ENCODE peak calls at places on chromosomes 6 and 20, in five cellular contexts. One of them, this sample, is unnamed. For H3K79me2, the result is how much of the 10 kb centered on the place peaks cover.

GRCh38 chr20:34065260-34065659 is 46.8 kb downstream of the EIF2S2 start:
- DNase-seq in HepG2: no peak
- DNase-seq in DND-41: no peak
- DNase-seq in GM23248: peak
- DNase-seq in neural progenitor cell: no peak
- DNase-seq in this sample: no peak

GRCh38 chr6:132648356-132648755 is 10.6 kb downstream of the TAAR1 start:
- DNase-seq in HepG2: no peak
- DNase-seq in neural progenitor cell: no peak
- DNase-seq in GM23248: peak
- DNase-seq in DND-41: peak
- DNase-seq in this sample: peak

GRCh38 chr6:20117474-20117873 is 94.8 kb downstream of the MBOAT1 start:
- DNase-seq in neural progenitor cell: no peak
- DNase-seq in HepG2: no peak
- DNase-seq in DND-41: no peak
- DNase-seq in GM23248: no peak
- DNase-seq in this sample: peak

GRCh38 chr20:19015890-19016465 is 196.5 kb upstream of the SLC24A3 start:
- DNase-seq in HepG2: no peak
- DNase-seq in DND-41: no peak
- DNase-seq in neural progenitor cell: no peak
- DNase-seq in GM23248: no peak
- DNase-seq in this sample: no peak

GRCh38 chr6:133610271-133610840 is 278.6 kb upstream of the TCF21 start:
- DNase-seq in neural progenitor cell: no peak
- DNase-seq in HepG2: no peak
- DNase-seq in GM23248: peak
- DNase-seq in DND-41: no peak
- DNase-seq in this sample: no peak

GRCh38 chr20:54228841-54229240 is 21.0 kb downstream of the PFDN4 start:
- DNase-seq in neural progenitor cell: no peak
- DNase-seq in HepG2: no peak
- DNase-seq in DND-41: no peak
- DNase-seq in GM23248: peak
- DNase-seq in this sample: peak

GRCh38 chr20:40101479-40102032 is 587.5 kb downstream of the MAFB start:
- DNase-seq in neural progenitor cell: no peak
- DNase-seq in DND-41: no peak
- DNase-seq in GM23248: no peak
- DNase-seq in HepG2: no peak
- DNase-seq in this sample: no peak

GRCh38 chr20:59932616-59933295 is 681 bp downstream of the SYCP2 start:
- DNase-seq in DND-41: no peak
- DNase-seq in HepG2: no peak
- DNase-seq in neural progenitor cell: no peak
- DNase-seq in GM23248: no peak
- DNase-seq in this sample: no peak

GRCh38 chr6:159979136-159979874 is 10.4 kb downstream of the IGF2R start:
- DNase-seq in GM23248: peak
- DNase-seq in DND-41: peak
- DNase-seq in HepG2: peak
- DNase-seq in neural progenitor cell: peak
- DNase-seq in this sample: peak

GRCh38 chr6:42452171-42453026 is 673 bp upstream of the TRERF1 start:
- DNase-seq in HepG2: no peak
- DNase-seq in DND-41: peak
- DNase-seq in neural progenitor cell: peak
- DNase-seq in GM23248: peak
- DNase-seq in this sample: no peak

GRCh38 chr6:167491403-167492095 is 166.7 kb downstream of the TTLL2 start:
- DNase-seq in GM23248: no peak
- DNase-seq in DND-41: no peak
- DNase-seq in neural progenitor cell: no peak
- DNase-seq in HepG2: no peak
- DNase-seq in this sample: no peak

GRCh38 chr6:141169419-141169818 is 963.3 kb upstream of the GJE1 start:
- DNase-seq in GM23248: peak
- DNase-seq in HepG2: no peak
- DNase-seq in neural progenitor cell: peak
- DNase-seq in DND-41: no peak
- DNase-seq in this sample: no peak

GRCh38 chr20:1003920-1004697 is 2.0 kb upstream of the RSPO4 start:
- DNase-seq in neural progenitor cell: no peak
- DNase-seq in GM23248: no peak
- DNase-seq in HepG2: peak
- DNase-seq in DND-41: no peak
- DNase-seq in this sample: no peak

GRCh38 chr6:41846666-41847237 is 48.4 kb downstream of the USP49 start:
- DNase-seq in GM23248: peak
- DNase-seq in neural progenitor cell: peak
- DNase-seq in DND-41: peak
- DNase-seq in HepG2: peak
- DNase-seq in this sample: peak

GRCh38 chr6:108564178-108564577 is 3.5 kb downstream of the FOXO3 start:
- DNase-seq in DND-41: no peak
- DNase-seq in HepG2: no peak
- DNase-seq in neural progenitor cell: no peak
- DNase-seq in GM23248: peak
- DNase-seq in this sample: peak

GRCh38 chr6:149169761-149170359 is 147.7 kb upstream of the TAB2 start:
- DNase-seq in HepG2: no peak
- DNase-seq in GM23248: peak
- DNase-seq in neural progenitor cell: no peak
- DNase-seq in DND-41: no peak
- DNase-seq in this sample: no peak

GRCh38 chr6:157035576-157035975 is 258.4 kb downstream of the ARID1B start:
- DNase-seq in GM23248: no peak
- DNase-seq in neural progenitor cell: no peak
- DNase-seq in DND-41: no peak
- DNase-seq in HepG2: no peak
- DNase-seq in this sample: no peak
- H3K79me2 ChIP-seq in GM23248: half or more
- H3K79me2 ChIP-seq in neural progenitor cell: half or more
- H3K79me2 ChIP-seq in DND-41: half or more
- H3K79me2 ChIP-seq in HepG2: under half
- H3K79me2 ChIP-seq in this sample: under half

GRCh38 chr20:47311967-47312681 is 44.4 kb downstream of the ZMYND8 start:
- DNase-seq in neural progenitor cell: no peak
- DNase-seq in HepG2: no peak
- DNase-seq in DND-41: no peak
- DNase-seq in GM23248: no peak
- DNase-seq in this sample: no peak
- H3K79me2 ChIP-seq in neural progenitor cell: half or more
- H3K79me2 ChIP-seq in HepG2: half or more
- H3K79me2 ChIP-seq in DND-41: half or more
- H3K79me2 ChIP-seq in GM23248: half or more
- H3K79me2 ChIP-seq in this sample: under half

GRCh38 chr20:3470627-3471396 is at the start of gene ATRN:
- DNase-seq in HepG2: peak
- DNase-seq in GM23248: peak
- DNase-seq in DND-41: peak
- DNase-seq in neural progenitor cell: peak
- DNase-seq in this sample: peak

GRCh38 chr20:3471397-3472021 is 691 bp downstream of the ATRN start:
- DNase-seq in HepG2: no peak
- DNase-seq in DND-41: no peak
- DNase-seq in neural progenitor cell: peak
- DNase-seq in GM23248: peak
- DNase-seq in this sample: no peak

GRCh38 chr20:3473944-3474343 is 3.1 kb downstream of the ATRN start:
- DNase-seq in GM23248: no peak
- DNase-seq in neural progenitor cell: no peak
- DNase-seq in DND-41: no peak
- DNase-seq in HepG2: no peak
- DNase-seq in this sample: no peak

GRCh38 chr20:3472105-3472504 is 1.3 kb downstream of the ATRN start:
- DNase-seq in GM23248: no peak
- DNase-seq in neural progenitor cell: no peak
- DNase-seq in HepG2: peak
- DNase-seq in DND-41: no peak
- DNase-seq in this sample: peak

GRCh38 chr20:3473324-3473723 is 2.5 kb downstream of the ATRN start:
- DNase-seq in GM23248: no peak
- DNase-seq in HepG2: no peak
- DNase-seq in neural progenitor cell: no peak
- DNase-seq in DND-41: no peak
- DNase-seq in this sample: no peak
- H3K79me2 ChIP-seq in GM23248: half or more
- H3K79me2 ChIP-seq in HepG2: half or more
- H3K79me2 ChIP-seq in neural progenitor cell: under half
- H3K79me2 ChIP-seq in DND-41: under half
- H3K79me2 ChIP-seq in this sample: under half

GRCh38 chr6:107542170-107542569 is 52.3 kb downstream of the SOBP start:
- DNase-seq in neural progenitor cell: no peak
- DNase-seq in HepG2: no peak
- DNase-seq in GM23248: no peak
- DNase-seq in DND-41: no peak
- DNase-seq in this sample: no peak
- H3K79me2 ChIP-seq in neural progenitor cell: under half
- H3K79me2 ChIP-seq in HepG2: under half
- H3K79me2 ChIP-seq in GM23248: under half
- H3K79me2 ChIP-seq in DND-41: under half
- H3K79me2 ChIP-seq in this sample: under half

DNA sequence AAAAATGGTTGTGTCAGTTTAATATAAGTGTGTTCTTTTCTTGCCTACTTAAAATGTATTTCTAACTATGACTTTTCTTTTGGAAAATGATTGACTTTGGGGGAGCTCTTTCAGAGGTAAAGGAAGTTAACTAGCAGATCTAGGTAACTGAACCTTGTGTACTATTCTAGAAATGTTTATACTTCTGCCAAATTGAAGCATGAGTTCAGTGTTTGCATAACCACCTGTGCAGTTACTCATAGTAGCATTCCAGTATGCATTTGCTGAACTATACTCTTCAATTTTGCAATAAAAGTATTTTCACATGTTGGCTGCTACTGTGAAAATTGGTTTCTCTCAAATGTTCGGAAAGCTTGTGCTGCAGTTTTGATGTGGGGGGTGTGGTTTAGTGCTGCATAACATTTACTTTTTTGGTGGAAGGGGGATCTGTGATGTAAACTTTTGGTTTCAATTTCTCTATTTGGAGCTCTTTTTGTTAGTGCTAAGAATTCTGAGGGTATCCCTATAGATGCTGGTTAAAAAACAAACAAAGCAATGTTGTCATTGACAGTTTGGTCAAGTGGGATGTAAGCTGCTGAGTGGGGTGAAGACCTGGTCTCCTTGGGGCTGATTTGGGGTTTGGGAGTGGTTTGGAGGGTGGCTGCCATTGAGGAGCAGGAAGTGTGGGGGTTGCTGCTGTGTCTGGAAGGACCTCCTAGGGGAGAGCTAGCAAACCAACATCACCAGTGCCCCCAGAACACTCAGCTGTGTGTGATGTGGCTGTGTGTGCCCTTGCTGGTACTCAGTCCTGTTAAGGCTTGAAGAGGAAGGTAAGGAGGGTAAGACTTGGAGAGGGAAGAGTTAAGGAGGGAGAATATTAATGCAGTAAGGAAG is 87.8 kb downstream of the CARMIL1 start:
- DNase-seq in neural progenitor cell: no peak
- DNase-seq in DND-41: peak
- DNase-seq in GM23248: peak
- DNase-seq in HepG2: no peak
- DNase-seq in this sample: no peak
- H3K79me2 ChIP-seq in neural progenitor cell: under half
- H3K79me2 ChIP-seq in DND-41: under half
- H3K79me2 ChIP-seq in GM23248: under half
- H3K79me2 ChIP-seq in HepG2: under half
- H3K79me2 ChIP-seq in this sample: under half

GRCh38 chr20:63056236-63057132 is 49.7 kb upstream of the BHLHE23 start:
- DNase-seq in HepG2: no peak
- DNase-seq in neural progenitor cell: peak
- DNase-seq in GM23248: peak
- DNase-seq in DND-41: peak
- DNase-seq in this sample: peak
- H3K79me2 ChIP-seq in HepG2: under half
- H3K79me2 ChIP-seq in neural progenitor cell: under half
- H3K79me2 ChIP-seq in GM23248: under half
- H3K79me2 ChIP-seq in DND-41: under half
- H3K79me2 ChIP-seq in this sample: under half